ENCODE peak calls at places on chromosome 19, in seven cellular contexts. P, B, C, K, T, V and M are unnamed samples.

GRCh38 chr19:7072541-7072940 is 3.0 kb downstream of the ZNF557 start:
- DNase-seq in P (no peak), B (no peak), C (no peak), K (no peak), T (no peak), V (no peak), M (no peak)

GRCh38 chr19:38247734-38248268 is 8.4 kb downstream of the PPP1R14A start:
- DNase-seq in P (no peak), B (no peak), C (no peak), K (no peak), T (no peak), V (no peak), M (no peak)

GRCh38 chr19:1622541-1622940 is 17.3 kb upstream of the UQCR11 start:
- DNase-seq in P (no peak), B (no peak), C (no peak), K (no peak), T (no peak), V (no peak), M (no peak)

GRCh38 chr19:50669319-50670101 is 20.3 kb downstream of the C19orf81 start:
- DNase-seq in P (no peak), B (peak; percentile 3), C (peak; percentile 64), K (peak; percentile 57), T (no peak), V (no peak), M (peak; percentile 29)

GRCh38 chr19:4909172-4909896 is at the start of gene UHRF1:
- DNase-seq in P (no peak), B (no peak), C (peak; percentile 77), K (peak; percentile 44), T (no peak), V (no peak), M (peak; percentile 51)

GRCh38 chr19:23241433-23241832 is 8.8 kb downstream of the ZNF724 start:
- DNase-seq in P (no peak), B (no peak), C (no peak), K (peak; percentile 2), T (no peak), V (no peak), M (no peak)

GRCh38 chr19:48815870-48816501 is 5.2 kb upstream of the BCAT2 start:
- DNase-seq in P (no peak), B (no peak), C (no peak), K (peak; percentile 33), T (peak; percentile 20), V (no peak), M (no peak)

GRCh38 chr19:51742736-51743288 is 8.9 kb downstream of the FPR1 start:
- DNase-seq in P (peak; percentile 62), B (no peak), C (peak; percentile 42), K (no peak), T (no peak), V (no peak), M (no peak)

GRCh38 chr19:34678421-34678820 is 943 bp downstream of the ZNF302 start:
- DNase-seq in P (no peak), B (no peak), C (no peak), K (no peak), T (no peak), V (no peak), M (no peak)

GRCh38 chr19:10797541-10798256 is 38.3 kb downstream of the TMED1 start:
- DNase-seq in P (no peak), B (peak; percentile 73), C (no peak), K (peak; percentile 22), T (peak; percentile 90), V (no peak), M (no peak)

GRCh38 chr19:18807861-18808331 is 16.8 kb upstream of the COMP start:
- DNase-seq in P (no peak), B (no peak), C (no peak), K (peak; percentile 65), T (no peak), V (no peak), M (no peak)

GRCh38 chr19:46731007-46731501 is 14.1 kb upstream of the PRKD2 start:
- DNase-seq in P (peak; percentile 75), B (no peak), C (peak; percentile 89), K (peak; percentile 88), T (no peak), V (no peak), M (peak; percentile 82)

GRCh38 chr19:13841339-13842293 is 35.3 kb upstream of the NANOS3 start:
- DNase-seq in P (no peak), B (no peak), C (peak; percentile 57), K (peak; percentile 68), T (peak; percentile 44), V (no peak), M (no peak)

GRCh38 chr19:18514800-18515682 is 6.8 kb downstream of the ELL start:
- DNase-seq in P (no peak), B (no peak), C (peak; percentile 35), K (peak; percentile 58), T (peak; percentile 43), V (no peak), M (peak; percentile 37)

GRCh38 chr19:6056282-6056741 is 54.0 kb downstream of the RFX2 start:
- DNase-seq in P (no peak), B (no peak), C (no peak), K (no peak), T (no peak), V (no peak), M (no peak)

GRCh38 chr19:39951686-39952085 is 17.3 kb upstream of the FCGBP start:
- DNase-seq in P (peak; percentile 57), B (no peak), C (peak; percentile 38), K (peak; percentile 66), T (no peak), V (no peak), M (peak; percentile 20)

GRCh38 chr19:48509467-48510194 is 2.0 kb downstream of the LMTK3 start:
- DNase-seq in P (no peak), B (no peak), C (no peak), K (no peak), T (no peak), V (no peak), M (no peak)

GRCh38 chr19:5231857-5232503 is 108.6 kb downstream of the PTPRS start:
- DNase-seq in P (no peak), B (no peak), C (no peak), K (no peak), T (no peak), V (no peak), M (no peak)

GRCh38 chr19:2500861-2501260 is 24.9 kb downstream of the GADD45B start:
- DNase-seq in P (no peak), B (no peak), C (no peak), K (no peak), T (no peak), V (no peak), M (no peak)

GRCh38 chr19:48997972-48998371 is 4.3 kb downstream of the RUVBL2 start:
- DNase-seq in P (no peak), B (no peak), C (peak; percentile 63), K (peak; percentile 64), T (peak; percentile 18), V (no peak), M (no peak)

GRCh38 chr19:42317535-42317934 is 4.4 kb downstream of the TMEM145 start:
- DNase-seq in P (no peak), B (no peak), C (no peak), K (no peak), T (no peak), V (no peak), M (no peak)

GRCh38 chr19:46946611-46947238 is 72.9 kb upstream of the NPAS1 start:
- DNase-seq in P (no peak), B (no peak), C (no peak), K (no peak), T (no peak), V (no peak), M (no peak)

GRCh38 chr19:51354103-51354741 is 12.0 kb downstream of the ETFB start:
- DNase-seq in P (no peak), B (no peak), C (no peak), K (no peak), T (no peak), V (no peak), M (no peak)